ENCODE peak calls at places on chromosomes 3 and 15, in six cellular contexts. I is heart left ventricle, D is stomach, M is Peyer's patch, R is cardiac muscle cell, S is psoas muscle. P is an unnamed sample.

GRCh38 chr15:48861813-48862431 is 16.0 kb upstream of the EID1 start:
- DNase-seq in M (no peak), I (no peak), S (no peak), D (no peak), R (peak; percentile 70), P (peak; percentile 7)

GRCh38 chr3:189588061-189588817 is 43.0 kb upstream of the TP63 start:
- DNase-seq in M (no peak), S (no peak), I (no peak), D (no peak), R (no peak), P (no peak)

GRCh38 chr15:44698651-44699050 is 12.5 kb downstream of the PATL2 start:
- DNase-seq in R (no peak), M (no peak), I (no peak), D (no peak), S (no peak), P (no peak)

GRCh38 chr3:184574552-184575430 is 13.2 kb downstream of the EPHB3 start:
- DNase-seq in R (peak; percentile 98), I (no peak), S (no peak), D (no peak), M (no peak), P (no peak)

GRCh38 chr15:45499426-45499825 is 23.1 kb downstream of the SLC30A4 start:
- DNase-seq in S (no peak), I (no peak), D (no peak), M (no peak), R (no peak), P (no peak)

GRCh38 chr3:40593351-40593750 is 68.6 kb downstream of the ZNF621 start:
- DNase-seq in M (no peak), D (no peak), S (no peak), R (no peak), I (no peak), P (no peak)

GRCh38 chr15:89482139-89482538 is 14.2 kb downstream of the RHCG start:
- DNase-seq in R (no peak), D (no peak), M (peak; percentile 0), I (no peak), S (no peak), P (no peak)

GRCh38 chr15:35293353-35294130 is 208.4 kb upstream of the NANOGP8 start:
- DNase-seq in M (no peak), R (no peak), S (no peak), D (no peak), I (no peak), P (no peak)

GRCh38 chr3:178083906-178084823 is 452.1 kb upstream of the KCNMB2 start:
- DNase-seq in R (peak; percentile 39), D (no peak), I (no peak), M (no peak), S (no peak), P (no peak)

GRCh38 chr3:117746091-117746490 is 1036.5 kb downstream of the TUSC7 start:
- DNase-seq in S (peak; percentile 48), M (no peak), D (no peak), R (no peak), I (no peak), P (no peak)

GRCh38 chr3:109132801-109133473 is 3.6 kb upstream of the C3orf85 start:
- DNase-seq in M (no peak), D (peak; percentile 60), I (no peak), S (no peak), R (no peak), P (no peak)

GRCh38 chr3:151909720-151910405 is 36.4 kb downstream of the SUCNR1 start:
- DNase-seq in I (no peak), D (no peak), M (no peak), S (no peak), R (no peak), P (no peak)

GRCh38 chr3:175002732-175003143 is 143.6 kb downstream of the NAALADL2 start:
- DNase-seq in D (no peak), I (no peak), S (no peak), R (no peak), M (no peak), P (no peak)

GRCh38 chr3:65342084-65342683 is 654.4 kb upstream of the ADAMTS9 start:
- DNase-seq in R (peak; percentile 65), S (no peak), I (peak; percentile 36), M (peak; percentile 81), D (peak; percentile 38), P (no peak)

GRCh38 chr3:70053293-70053692 is 53.8 kb downstream of the SAMMSON start:
- DNase-seq in R (no peak), D (no peak), I (no peak), M (no peak), S (no peak), P (no peak)

GRCh38 chr3:123884258-123884831 is at the start of gene MYLK:
- DNase-seq in M (peak; percentile 73), I (peak; percentile 87), S (peak; percentile 86), R (peak; percentile 94), D (peak; percentile 65), P (no peak)

GRCh38 chr3:51389423-51390183 is 1.5 kb upstream of the RBM15B start:
- DNase-seq in S (peak; percentile 65), M (peak; percentile 65), I (peak; percentile 42), D (peak; percentile 64), R (peak; percentile 68), P (peak; percentile 39)

GRCh38 chr3:25572919-25573385 is 91.8 kb downstream of the TOP2B start:
- DNase-seq in I (no peak), D (no peak), R (no peak), S (no peak), M (no peak), P (no peak)

DNA sequence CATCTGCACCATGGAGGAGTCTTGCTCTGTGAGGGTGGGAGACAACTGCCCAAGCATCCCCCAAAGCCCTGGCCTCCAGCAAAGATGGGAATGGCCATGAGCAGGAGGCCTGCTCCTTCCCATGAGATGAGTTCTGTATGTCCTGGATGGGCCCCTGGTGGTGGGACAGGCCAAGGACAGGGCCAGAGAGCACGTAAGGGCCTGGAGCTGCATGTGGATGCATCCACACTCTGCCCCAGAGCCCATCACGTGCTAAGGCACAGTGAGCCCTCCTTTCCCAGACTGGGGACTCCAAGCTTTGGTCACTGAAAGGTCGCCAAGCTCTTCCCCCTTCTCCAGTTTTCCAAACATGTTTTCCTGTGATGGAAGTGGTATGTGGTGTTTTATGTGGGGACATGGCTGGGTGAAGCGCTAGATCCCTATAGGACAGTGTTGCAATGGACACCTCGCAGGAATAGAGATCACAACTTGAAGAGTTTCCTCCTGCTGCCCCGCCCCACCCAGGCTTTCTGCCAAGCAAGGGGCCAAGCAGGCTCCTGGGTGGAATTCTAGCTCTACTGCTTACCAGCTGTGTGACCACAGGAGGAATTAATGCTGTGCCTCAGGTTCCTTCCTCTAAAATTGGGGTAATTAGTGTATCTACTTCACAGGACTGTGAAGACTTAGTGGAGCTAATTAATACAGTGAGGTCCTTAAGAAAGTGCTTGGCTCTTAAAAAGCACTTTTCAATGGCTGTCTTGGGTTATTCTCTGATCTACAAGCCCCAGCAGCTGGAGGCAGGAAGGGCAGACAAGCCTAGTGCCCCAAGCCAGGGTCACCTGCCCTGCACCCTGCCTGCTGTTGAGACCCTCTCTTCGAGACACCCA is 106.4 kb upstream of the RPL32 start:
- DNase-seq in I (peak; percentile 74), R (no peak), M (peak; percentile 62), S (peak; percentile 76), D (peak; percentile 67), P (no peak)
- TF ChIP-seq CTCF in I (peak; percentile 5), R (no peak), M (no peak), S (peak; percentile 9), D (no peak), P (no peak)

DNA sequence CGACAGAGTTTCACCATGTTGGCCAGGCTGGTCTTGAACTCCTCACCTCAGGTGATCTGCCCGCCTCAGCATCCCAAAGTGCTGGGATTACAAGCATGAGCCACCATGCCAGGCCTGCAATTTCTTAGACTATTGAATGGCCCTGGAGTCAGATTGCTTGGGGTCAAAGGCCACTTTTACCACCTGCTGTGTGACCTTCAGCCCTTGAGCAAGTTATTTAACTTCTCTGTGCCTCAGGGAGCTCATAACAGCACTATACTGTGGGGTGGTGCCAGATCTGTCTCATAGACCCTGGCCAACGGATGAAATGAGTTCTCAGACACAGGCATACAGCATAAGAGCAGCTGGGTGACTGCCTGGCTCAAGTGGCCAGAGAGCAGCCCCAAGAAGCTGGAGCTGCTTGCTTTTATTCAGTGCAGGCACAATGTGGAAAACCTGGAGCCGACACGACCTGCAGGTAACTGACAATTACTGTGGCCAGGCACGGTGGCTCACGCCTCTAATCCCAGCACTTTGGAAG is 44.9 kb upstream of the FURIN start:
- DNase-seq in M (peak; percentile 74), D (no peak), R (no peak), S (no peak), I (no peak), P (no peak)
- H3K27ac ChIP-seq in M (peak overlapping the region; percentile 88), D (no peak overlapping the region), R (no peak overlapping the region), S (no peak overlapping the region), I (no peak overlapping the region), P (no peak overlapping the region)

GRCh38 chr3:126158016-126158911 is 22.1 kb downstream of the ALDH1L1 start:
- DNase-seq in D (no peak), M (no peak), S (peak; percentile 44), I (no peak), R (no peak), P (no peak)
- H3K9me3 ChIP-seq in D (no peaks in the 10 kb centered on the region), M (no peaks in the 10 kb centered on the region), S (no peaks in the 10 kb centered on the region), I (no peaks in the 10 kb centered on the region), R (no peaks in the 10 kb centered on the region), P (no peaks in the 10 kb centered on the region)

GRCh38 chr15:55993111-55993803 is at the start of gene NEDD4:
- DNase-seq in M (peak; percentile 90), I (peak; percentile 91), S (peak; percentile 92), D (peak; percentile 79), R (peak; percentile 91), P (peak; percentile 55)
- TF ChIP-seq CTCF in M (no peak), I (peak; percentile 45), S (peak; percentile 59), D (peak; percentile 22), R (peak; percentile 50), P (peak; percentile 17)

GRCh38 chr15:96701876-96702275 is 371.4 kb downstream of the NR2F2 start:
- DNase-seq in S (no peak), M (no peak), D (no peak), R (no peak), I (no peak), P (no peak)
- H3K27ac ChIP-seq in S (no peak overlapping the region), M (no peak overlapping the region), D (no peak overlapping the region), R (no peak overlapping the region), I (no peak overlapping the region), P (no peak overlapping the region)

GRCh38 chr15:25088261-25088790 is 133.5 kb downstream of the SNRPN start:
- DNase-seq in I (no peak), S (no peak), R (no peak), M (no peak), D (no peak), P (no peak)
- H3K9me3 ChIP-seq in I (no peaks in the 10 kb centered on the region), S (peaks cover 81% of the 10 kb centered on the region), R (no peaks in the 10 kb centered on the region), M (peaks cover 93% of the 10 kb centered on the region), D (peaks cover 99% of the 10 kb centered on the region), P (peaks cover 95% of the 10 kb centered on the region)

GRCh38 chr3:153903430-153903829 is 217.8 kb upstream of the ARHGEF26 start:
- DNase-seq in R (no peak), M (no peak), S (no peak), I (no peak), D (no peak), P (no peak)
- TF ChIP-seq CTCF in R (no peak), M (no peak), S (no peak), I (no peak), D (no peak), P (no peak)